ENCODE peak calls at places on chromosome 16, in five cellular contexts. C, X, N, Z and B are unnamed samples.

GRCh38 chr16:56611281-56611833 is 3.0 kb downstream of the MT2A start:
- DNase-seq in X (no peak), N (no peak), C (peak), Z (no peak), B (no peak)

GRCh38 chr16:1184156-1184868 is 31.4 kb downstream of the CACNA1H start:
- DNase-seq in C (no peak), N (no peak), X (no peak), Z (no peak), B (no peak)

GRCh38 chr16:69406780-69407331 is 17.6 kb upstream of the CYB5B start:
- DNase-seq in X (peak), N (no peak), C (no peak), Z (no peak), B (no peak)

GRCh38 chr16:51045186-51045585 is 105.9 kb downstream of the SALL1 start:
- DNase-seq in X (no peak), C (no peak), Z (no peak), N (no peak), B (no peak)

GRCh38 chr16:49631521-49632041 is 224.3 kb downstream of the ZNF423 start:
- DNase-seq in X (peak), N (no peak), C (peak), Z (no peak), B (no peak)

GRCh38 chr16:9072806-9073341 is 18.6 kb upstream of the HAPSTR1 start:
- DNase-seq in C (peak), X (no peak), Z (no peak), N (no peak), B (no peak)

GRCh38 chr16:80309178-80309577 is 231.6 kb upstream of the DYNLRB2 start:
- DNase-seq in X (no peak), Z (no peak), N (no peak), C (no peak), B (no peak)

GRCh38 chr16:66109677-66110076 is 256.8 kb upstream of the CDH5 start:
- DNase-seq in X (no peak), Z (no peak), N (no peak), C (no peak), B (no peak)

GRCh38 chr16:53504665-53505064 is 1.7 kb upstream of the AKTIP start:
- DNase-seq in X (no peak), N (no peak), Z (no peak), C (no peak), B (peak)

GRCh38 chr16:16048904-16049582 is 99.6 kb downstream of the ABCC1 start:
- DNase-seq in C (no peak), N (no peak), X (no peak), Z (no peak), B (no peak)

GRCh38 chr16:351804-352520 is 561 bp downstream of the AXIN1 start:
- DNase-seq in Z (no peak), X (no peak), C (no peak), N (no peak), B (no peak)

GRCh38 chr16:67481561-67482259 is 753 bp upstream of the ATP6V0D1 start:
- DNase-seq in Z (peak), N (no peak), C (no peak), X (no peak), B (no peak)

GRCh38 chr16:29674188-29674587 is 4.8 kb upstream of the QPRT start:
- DNase-seq in C (no peak), N (peak), Z (no peak), X (no peak), B (no peak)

GRCh38 chr16:87966685-87967185 is 15.5 kb downstream of the BANP start:
- DNase-seq in Z (no peak), C (peak), X (no peak), N (no peak), B (no peak)

GRCh38 chr16:11155284-11155806 is 100.7 kb downstream of the SOCS1 start:
- DNase-seq in Z (no peak), N (peak), C (no peak), X (no peak), B (no peak)

GRCh38 chr16:12166271-12166670 is 189.7 kb downstream of the SNX29 start:
- DNase-seq in Z (no peak), C (no peak), X (no peak), N (no peak), B (no peak)

GRCh38 chr16:82034981-82035612 is at the start of gene HSD17B2:
- DNase-seq in C (no peak), X (no peak), Z (no peak), N (no peak), B (no peak)

GRCh38 chr16:29862383-29862883 is 593 bp downstream of the CDIPT start:
- DNase-seq in N (no peak), X (no peak), Z (no peak), C (no peak), B (no peak)

GRCh38 chr16:28893291-28893690 is 15.0 kb downstream of the ATP2A1 start:
- DNase-seq in Z (no peak), N (no peak), X (no peak), C (no peak), B (no peak)

GRCh38 chr16:16120382-16121184 is 102.7 kb downstream of the ABCC6 start:
- DNase-seq in C (no peak), N (no peak), Z (no peak), X (no peak), B (peak)

GRCh38 chr16:3152022-3152272 is 17.1 kb downstream of the ZNF213 start:
- DNase-seq in C (no peak), Z (no peak), N (no peak), X (no peak), B (no peak)

GRCh38 chr16:89357055-89357454 is 133.3 kb downstream of the ANKRD11 start:
- DNase-seq in C (no peak), N (no peak), Z (no peak), X (peak), B (no peak)

GRCh38 chr16:2470603-2471015 is 488 bp upstream of the NTN3 start:
- DNase-seq in N (no peak), Z (no peak), X (no peak), C (no peak), B (no peak)

GRCh38 chr16:3094289-3095027 is 4.6 kb downstream of the ZSCAN10 start:
- DNase-seq in C (no peak), N (no peak), Z (no peak), X (no peak), B (no peak)

GRCh38 chr16:89472711-89473075 is 17.7 kb downstream of the ANKRD11 start:
- DNase-seq in C (no peak), X (no peak), N (no peak), Z (no peak), B (no peak)